ENCODE peak calls at places on chromosomes 4 and X, in six cellular contexts. A is mucosa of descending colon, F is GM23248, N is adrenal gland, P is mammary epithelial cell, G is left lung. E is an unnamed sample.

GRCh38 chrX:7270018-7270417 is 122.1 kb upstream of the PUDP start:
- DNase-seq in A (no peak), F (peak; percentile 58), N (no peak), P (no peak), G (no peak), E (no peak)

GRCh38 chr4:145956288-145956890 is 17.8 kb upstream of the ZNF827 start:
- DNase-seq in A (no peak), F (peak; percentile 53), N (peak; percentile 53), P (peak; percentile 25), G (no peak), E (peak; percentile 40)

GRCh38 chrX:48493890-48494364 is 14.9 kb upstream of the PORCN start:
- DNase-seq in A (no peak), F (peak; percentile 70), N (peak; percentile 67), P (no peak), G (no peak), E (no peak)

GRCh38 chr4:69116645-69117321 is 20.5 kb downstream of the UGT2B7 start:
- DNase-seq in A (no peak), F (no peak), N (no peak), P (no peak), G (no peak), E (no peak)

GRCh38 chr4:15317246-15317645 is 110.6 kb upstream of the C1QTNF7 start:
- DNase-seq in A (no peak), F (peak; percentile 42), N (no peak), P (no peak), G (no peak), E (no peak)

GRCh38 chr4:146334862-146335449 is 120.6 kb downstream of the REELD1 start:
- DNase-seq in A (no peak), F (peak; percentile 59), N (no peak), P (no peak), G (no peak), E (no peak)

GRCh38 chr4:109672173-109672572 is 31.1 kb downstream of the CASP6 start:
- DNase-seq in A (no peak), F (no peak), N (no peak), P (no peak), G (no peak), E (no peak)

GRCh38 chr4:179307297-179308136 is 1865.3 kb upstream of the AGA start:
- DNase-seq in A (no peak), F (peak; percentile 41), N (no peak), P (peak; percentile 15), G (no peak), E (peak; percentile 25)

GRCh38 chrX:1323315-1323714 is 13.3 kb upstream of the IL3RA start:
- DNase-seq in A (peak; percentile 61), F (peak; percentile 34), N (peak; percentile 74), P (no peak), G (peak; percentile 65), E (peak; percentile 61)

GRCh38 chr4:186485621-186486062 is 69.7 kb downstream of the MTNR1A start:
- DNase-seq in A (no peak), F (peak; percentile 44), N (no peak), P (peak; percentile 16), G (no peak), E (no peak)

GRCh38 chr4:113711883-113712662 is 49.5 kb downstream of the CAMK2D start:
- DNase-seq in A (no peak), F (peak; percentile 8), N (no peak), P (no peak), G (no peak), E (no peak)

GRCh38 chr4:5752803-5753184 is 41.8 kb downstream of the EVC start:
- DNase-seq in A (no peak), F (no peak), N (no peak), P (no peak), G (no peak), E (no peak)

GRCh38 chr4:73451978-73452747 is 16.1 kb downstream of the AFP start:
- DNase-seq in A (no peak), F (peak; percentile 42), N (no peak), P (no peak), G (no peak), E (no peak)

GRCh38 chr4:32697281-32697814 is 1977.2 kb downstream of the PCDH7 start:
- DNase-seq in A (no peak), F (no peak), N (no peak), P (no peak), G (no peak), E (no peak)

GRCh38 chr4:3413217-3413671 is 28.5 kb upstream of the HGFAC start:
- DNase-seq in A (no peak), F (no peak), N (no peak), P (no peak), G (peak; percentile 25), E (no peak)

GRCh38 chr4:56134272-56134671 is 185.5 kb downstream of the CEP135 start:
- DNase-seq in A (no peak), F (peak; percentile 51), N (peak; percentile 79), P (no peak), G (no peak), E (no peak)

GRCh38 chr4:185108185-185108584 is 34.9 kb upstream of the SLC25A4 start:
- DNase-seq in A (no peak), F (no peak), N (no peak), P (no peak), G (no peak), E (no peak)

GRCh38 chr4:79865253-79865652 is 207.8 kb downstream of the ANTXR2 start:
- DNase-seq in A (no peak), F (peak; percentile 67), N (no peak), P (peak; percentile 21), G (no peak), E (no peak)

GRCh38 chr4:8039290-8039689 is 99.6 kb upstream of the AFAP1 start:
- DNase-seq in A (peak; percentile 49), F (peak; percentile 19), N (peak; percentile 64), P (no peak), G (no peak), E (no peak)

GRCh38 chr4:187183826-187184225 is 460.2 kb upstream of the FAT1 start:
- DNase-seq in A (no peak), F (no peak), N (no peak), P (no peak), G (no peak), E (no peak)

DNA sequence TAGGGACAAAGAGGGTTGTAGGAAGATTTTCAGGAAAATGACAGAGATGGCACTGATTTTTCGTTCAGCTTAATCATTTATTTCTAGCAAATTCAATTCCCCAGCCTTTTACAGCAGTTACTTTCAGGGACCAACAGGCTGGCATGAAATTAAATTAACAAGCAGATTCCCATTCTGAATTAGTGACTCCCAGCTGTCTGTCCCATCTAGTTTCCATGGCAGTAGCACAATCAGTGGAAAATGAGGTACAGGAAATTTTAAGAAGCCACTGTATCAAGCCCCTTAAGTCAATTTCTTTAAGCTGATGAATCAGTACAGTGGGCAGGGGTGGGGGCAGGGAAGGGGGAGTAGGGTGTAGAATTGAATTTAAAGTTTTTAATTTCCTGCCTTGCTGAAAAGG is 121.1 kb upstream of the TEX13C start:
- DNase-seq in A (no peak), F (no peak), N (no peak), P (no peak), G (no peak), E (no peak)
- H3K36me3 ChIP-seq in A (no peaks in the 10 kb centered on the region), F (no peaks in the 10 kb centered on the region), N (no peaks in the 10 kb centered on the region), P (no peaks in the 10 kb centered on the region), G (no peaks in the 10 kb centered on the region), E (no peaks in the 10 kb centered on the region)

DNA sequence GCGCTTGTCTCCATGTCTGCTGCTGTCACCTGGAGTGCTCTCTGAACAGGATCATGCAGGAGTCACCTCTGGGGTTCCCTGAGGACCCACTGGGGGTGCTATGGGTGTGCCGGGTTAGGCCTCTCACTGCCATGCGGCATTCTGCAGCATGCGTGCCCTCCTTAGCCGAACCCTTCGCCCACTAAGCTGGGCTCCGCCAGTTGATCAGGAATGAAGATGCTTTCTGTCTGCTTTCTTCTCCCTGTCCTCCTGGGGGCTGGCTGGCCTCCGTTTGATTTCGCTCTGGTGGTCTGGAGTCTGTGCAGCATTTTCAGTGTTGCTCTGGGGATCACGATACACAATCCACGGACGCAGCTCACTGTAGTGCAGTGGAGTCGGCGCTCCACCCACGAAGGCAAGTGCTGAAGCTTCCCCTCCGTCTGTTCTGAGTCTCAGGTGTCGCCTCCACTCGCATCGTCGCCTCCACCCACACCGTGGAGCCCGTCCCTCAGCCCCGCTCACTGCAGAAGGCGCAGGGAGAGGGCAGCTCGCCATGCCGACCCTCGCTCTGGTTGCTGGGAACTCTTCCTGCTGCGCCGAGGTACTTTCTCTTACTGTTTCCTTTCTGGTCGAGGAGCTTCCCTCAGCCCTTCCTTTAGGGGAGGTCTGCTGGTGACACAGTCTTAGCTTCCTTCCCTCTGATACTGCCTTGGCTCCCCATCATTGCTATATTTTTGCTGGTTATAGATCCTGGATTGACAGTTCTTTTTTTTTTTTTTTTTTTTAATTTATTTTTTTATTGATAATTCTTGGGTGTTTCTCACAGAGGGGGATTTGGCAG is 29.2 kb downstream of the LETM1 start:
- DNase-seq in A (no peak), F (no peak), N (no peak), P (no peak), G (no peak), E (no peak)
- H3K36me3 ChIP-seq in A (peaks cover 12% of the 10 kb centered on the region), F (no peaks in the 10 kb centered on the region), N (peaks cover 61% of the 10 kb centered on the region), P (peaks cover 33% of the 10 kb centered on the region), G (peaks cover 79% of the 10 kb centered on the region), E (peaks cover 78% of the 10 kb centered on the region)

GRCh38 chr4:99885687-99886086 is 8.5 kb downstream of the LAMTOR3 start:
- DNase-seq in A (no peak), F (no peak), N (no peak), P (no peak), G (no peak), E (no peak)
- H3K36me3 ChIP-seq in A (no peaks in the 10 kb centered on the region), F (peaks cover 66% of the 10 kb centered on the region), N (peaks cover 44% of the 10 kb centered on the region), P (peaks cover 31% of the 10 kb centered on the region), G (peaks cover 61% of the 10 kb centered on the region), E (peaks cover 29% of the 10 kb centered on the region)

GRCh38 chr4:858136-858535 is 32.2 kb upstream of the CPLX1 start:
- DNase-seq in A (no peak), F (no peak), N (no peak), P (no peak), G (no peak), E (no peak)
- H3K36me3 ChIP-seq in A (peaks cover 33% of the 10 kb centered on the region), F (peaks cover 21% of the 10 kb centered on the region), N (peaks cover 60% of the 10 kb centered on the region), P (peaks cover 7% of the 10 kb centered on the region), G (peaks cover 90% of the 10 kb centered on the region), E (peaks cover 88% of the 10 kb centered on the region)

GRCh38 chr4:153239409-153239808 is 35.2 kb downstream of the TRIM2 start:
- DNase-seq in A (no peak), F (no peak), N (no peak), P (no peak), G (no peak), E (no peak)
- H3K36me3 ChIP-seq in A (no peaks in the 10 kb centered on the region), F (no peaks in the 10 kb centered on the region), N (no peaks in the 10 kb centered on the region), P (no peaks in the 10 kb centered on the region), G (no peaks in the 10 kb centered on the region), E (no peaks in the 10 kb centered on the region)